ENCODE peak calls at places on chromosomes 12 and 14, in ten cellular contexts. L is transverse colon, P is A549, W is stomach, A is tibial nerve, V is H1, B is HepG2, C is sigmoid colon, Q is GM12878, I is suprapubic skin. J is an unnamed sample.

GRCh38 chr14:68791078-68791983 is 1.5 kb downstream of the ZFP36L1 start:
- DNase-seq in C (no peak), Q (no peak), I (no peak), B (no peak), V (peak), A (no peak), W (peak), P (no peak), L (no peak), J (peak)

GRCh38 chr14:75631453-75631831 is 29.2 kb downstream of the ERG28 start:
- DNase-seq in A (no peak), Q (no peak), W (no peak), I (no peak), L (no peak), P (no peak), C (no peak), V (no peak), B (no peak), J (no peak)

GRCh38 chr14:54722791-54723432 is 156.0 kb downstream of the SAMD4A start:
- DNase-seq in Q (no peak), P (peak), B (peak), V (no peak), I (no peak), W (no peak), L (no peak), A (no peak), C (no peak), J (no peak)

GRCh38 chr12:108633081-108633533 is 587 bp downstream of the SELPLG start:
- DNase-seq in B (no peak), P (no peak), L (no peak), W (no peak), C (peak), I (peak), A (no peak), V (no peak), Q (no peak), J (no peak)

GRCh38 chr14:75381642-75382041 is 46.2 kb upstream of the JDP2 start:
- DNase-seq in A (no peak), C (no peak), Q (no peak), L (no peak), V (no peak), P (no peak), I (no peak), B (no peak), W (no peak), J (no peak)

GRCh38 chr12:102954143-102954542 is 3.3 kb upstream of the ASCL1 start:
- DNase-seq in C (no peak), Q (no peak), A (no peak), V (no peak), P (no peak), L (no peak), B (no peak), W (no peak), I (no peak), J (no peak)

GRCh38 chr12:41950455-41950854 is 194.2 kb downstream of the GXYLT1 start:
- DNase-seq in W (no peak), I (no peak), A (no peak), P (no peak), B (no peak), Q (no peak), C (no peak), L (no peak), V (no peak), J (no peak)

GRCh38 chr12:112182499-112182898 is 57.1 kb downstream of the TRAFD1 start:
- DNase-seq in C (peak), P (no peak), W (no peak), A (peak), V (no peak), I (no peak), B (no peak), Q (no peak), L (no peak), J (no peak)

GRCh38 chr12:113405687-113406086 is 2.0 kb upstream of the SDS start:
- DNase-seq in B (no peak), I (no peak), W (no peak), C (no peak), P (no peak), Q (no peak), L (no peak), A (no peak), V (no peak), J (no peak)

GRCh38 chr14:24132061-24132685 is 1.7 kb downstream of the FITM1 start:
- DNase-seq in P (no peak), I (no peak), L (no peak), V (no peak), W (peak), Q (no peak), C (no peak), B (no peak), A (no peak), J (no peak)

GRCh38 chr12:110233212-110233903 is 47.7 kb upstream of the ATP2A2 start:
- DNase-seq in L (no peak), P (no peak), I (no peak), V (no peak), C (no peak), Q (no peak), W (no peak), B (peak), A (no peak), J (no peak)

GRCh38 chr12:109597795-109598427 is 24.3 kb downstream of the MVK start:
- DNase-seq in Q (no peak), V (peak), I (peak), A (peak), W (peak), L (peak), B (peak), P (peak), C (peak), J (peak)

GRCh38 chr14:74401504-74402241 is 24.3 kb downstream of the SYNDIG1L start:
- DNase-seq in Q (peak), B (no peak), W (peak), P (no peak), L (peak), V (peak), C (no peak), A (no peak), I (no peak), J (no peak)

GRCh38 chr12:69415471-69416275 is 54.5 kb upstream of the FRS2 start:
- DNase-seq in B (peak), A (peak), I (no peak), C (peak), L (peak), W (peak), V (peak), P (peak), Q (no peak), J (peak)

GRCh38 chr14:53955671-53956426 is 776 bp downstream of the BMP4 start:
- DNase-seq in W (peak), V (peak), B (peak), L (peak), C (peak), P (no peak), Q (no peak), I (peak), A (no peak), J (peak)

GRCh38 chr14:22994762-22995275 is 12.5 kb upstream of the AJUBA start:
- DNase-seq in C (peak), P (peak), W (no peak), V (no peak), I (no peak), A (no peak), Q (no peak), B (peak), L (no peak), J (no peak)

GRCh38 chr12:127158385-127159061 is 1108.4 kb upstream of the TMEM132C start:
- DNase-seq in B (no peak), I (no peak), A (no peak), V (no peak), Q (no peak), W (no peak), P (no peak), L (no peak), C (no peak), J (no peak)

GRCh38 chr14:24377660-24378059 is 9.7 kb downstream of the NFATC4 start:
- DNase-seq in Q (no peak), P (no peak), C (no peak), B (no peak), A (no peak), L (no peak), I (no peak), V (no peak), W (peak), J (no peak)

GRCh38 chr14:103290961-103291360 is 43.1 kb upstream of the EIF5 start:
- DNase-seq in L (no peak), A (no peak), V (no peak), P (no peak), B (no peak), Q (no peak), W (no peak), I (no peak), C (peak), J (no peak)

GRCh38 chr12:6074979-6075585 is 49.4 kb downstream of the VWF start:
- DNase-seq in I (no peak), A (no peak), C (no peak), W (peak), P (no peak), L (peak), V (no peak), Q (no peak), B (no peak), J (no peak)
- TF ChIP-seq EP300 in I (no peak), A (no peak), C (no peak), W (no peak), P (no peak), L (no peak), V (no peak), Q (no peak), B (no peak), J (no peak)

GRCh38 chr14:79670811-79671210 is 540.5 kb downstream of the DIO2 start:
- DNase-seq in Q (no peak), P (no peak), A (no peak), B (no peak), L (no peak), I (no peak), W (no peak), C (no peak), V (no peak), J (no peak)
- TF ChIP-seq EP300 in Q (no peak), P (no peak), A (no peak), B (no peak), L (no peak), I (no peak), W (no peak), C (no peak), V (no peak), J (no peak)

GRCh38 chr14:72892103-72892878 is 1.6 kb downstream of the DPF3 start:
- DNase-seq in C (no peak), W (no peak), Q (no peak), A (no peak), L (peak), B (no peak), I (no peak), V (no peak), P (no peak), J (peak)

GRCh38 chr14:72893636-72894322 is at the start of gene DPF3:
- DNase-seq in Q (peak), I (peak), A (peak), V (peak), B (peak), C (peak), L (peak), P (peak), W (peak), J (peak)

GRCh38 chr14:72891666-72892102 is 2.2 kb downstream of the DPF3 start:
- DNase-seq in B (no peak), I (no peak), A (no peak), V (no peak), Q (no peak), W (no peak), C (no peak), L (no peak), P (no peak), J (no peak)

GRCh38 chr14:72894323-72894622 is 372 bp upstream of the DPF3 start:
- DNase-seq in Q (no peak), I (no peak), A (no peak), L (no peak), W (no peak), P (no peak), V (no peak), B (no peak), C (no peak), J (no peak)

DNA sequence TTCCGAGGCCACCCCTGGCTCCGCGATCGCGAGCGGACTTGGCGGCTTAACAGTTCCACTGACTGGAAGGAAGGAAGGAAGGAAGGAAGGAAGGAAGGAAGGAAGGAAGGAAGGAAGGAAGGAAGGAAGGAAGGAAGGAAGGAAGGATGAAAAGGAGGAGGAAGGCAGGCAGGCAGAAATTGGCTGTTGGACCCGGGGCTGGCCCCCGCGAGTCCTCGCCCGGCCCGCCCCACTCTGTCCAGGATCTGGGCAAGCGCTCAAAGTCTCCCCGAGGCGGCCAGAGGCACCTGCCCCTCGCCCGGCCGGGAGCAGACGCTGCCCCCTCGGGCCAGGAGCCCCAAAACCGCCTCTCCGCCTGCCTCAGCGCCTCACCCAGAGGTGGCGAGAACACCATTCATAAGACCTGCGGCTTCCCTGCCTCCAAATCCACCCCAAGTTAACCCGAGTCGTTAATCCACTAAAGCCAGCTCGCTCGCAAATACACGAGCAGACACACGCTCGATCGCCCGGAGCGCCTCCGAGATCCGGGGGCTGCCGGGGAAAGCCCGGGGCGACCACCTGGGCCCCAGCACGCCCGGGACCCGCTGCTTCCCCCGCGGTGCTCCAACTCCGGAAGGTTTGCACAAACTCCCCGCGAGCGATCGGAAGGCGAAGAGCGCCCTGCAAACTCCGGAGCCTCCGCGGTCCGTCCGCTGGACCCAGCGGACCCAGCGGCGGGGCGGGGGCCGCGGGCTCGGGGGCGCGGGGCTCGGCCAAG is 844 bp downstream of the DPF3 start:
- DNase-seq in W (no peak), C (no peak), B (no peak), I (peak), L (peak), Q (no peak), A (no peak), P (no peak), V (peak), J (peak)
- TF ChIP-seq EP300 in W (no peak), C (no peak), B (no peak), I (no peak), L (no peak), Q (no peak), A (no peak), P (no peak), V (no peak), J (no peak)

DNA sequence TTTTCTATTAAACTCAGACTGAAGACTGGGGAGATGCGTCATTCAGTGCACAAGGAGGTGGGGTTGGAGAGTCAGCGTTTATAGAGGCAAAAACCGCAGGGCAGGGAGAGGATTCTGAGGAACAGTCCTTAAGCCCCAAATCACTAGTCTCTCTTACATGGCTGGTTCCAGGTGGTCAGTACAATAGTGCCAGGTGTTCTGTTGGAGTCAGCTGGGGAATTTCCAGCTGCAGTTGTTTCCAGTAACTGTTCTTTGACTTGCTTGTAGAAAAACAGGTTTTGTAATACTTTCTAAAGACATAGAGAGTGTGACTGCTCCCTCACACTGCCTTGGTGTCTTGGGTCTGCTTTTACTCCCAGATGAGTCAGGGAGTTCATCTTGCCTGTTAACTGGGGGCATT is 192.2 kb downstream of the TMTC3 start:
- DNase-seq in P (no peak), Q (peak), I (no peak), W (peak), V (no peak), A (peak), B (no peak), L (no peak), C (peak), J (peak)
- TF ChIP-seq EP300 in P (no peak), Q (no peak), I (no peak), W (no peak), V (peak), A (no peak), B (no peak), L (no peak), C (no peak), J (no peak)

GRCh38 chr12:67541625-67541991 is 106.9 kb upstream of the DYRK2 start:
- DNase-seq in A (no peak), B (no peak), L (no peak), V (no peak), C (no peak), P (no peak), W (peak), Q (no peak), I (no peak), J (no peak)
- TF ChIP-seq EP300 in A (no peak), B (no peak), L (no peak), V (no peak), C (no peak), P (no peak), W (no peak), Q (no peak), I (no peak), J (no peak)

DNA sequence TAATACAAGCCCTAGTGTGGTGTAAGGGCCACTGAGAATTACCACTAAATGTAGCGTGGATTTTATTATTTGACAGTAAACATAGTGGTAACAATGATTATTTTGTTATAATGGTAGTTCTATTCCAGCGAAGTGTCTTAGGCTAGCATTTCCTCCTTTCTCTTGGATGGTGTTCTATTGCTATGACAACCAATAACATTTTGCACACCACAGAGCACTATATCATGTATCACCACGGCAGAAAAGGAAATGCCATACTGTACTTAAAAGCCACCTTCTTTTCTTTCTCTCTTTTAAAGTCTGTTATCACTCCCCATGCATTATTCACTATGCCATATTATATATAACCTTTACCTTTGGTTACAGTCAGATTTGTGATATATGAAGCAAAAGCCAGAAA is 195.9 kb downstream of the FOXN3 start:
- DNase-seq in A (no peak), L (no peak), I (no peak), P (no peak), V (no peak), W (no peak), Q (no peak), C (no peak), B (no peak), J (no peak)
- TF ChIP-seq EP300 in A (no peak), L (no peak), I (no peak), P (no peak), V (no peak), W (no peak), Q (no peak), C (no peak), B (no peak), J (no peak)

DNA sequence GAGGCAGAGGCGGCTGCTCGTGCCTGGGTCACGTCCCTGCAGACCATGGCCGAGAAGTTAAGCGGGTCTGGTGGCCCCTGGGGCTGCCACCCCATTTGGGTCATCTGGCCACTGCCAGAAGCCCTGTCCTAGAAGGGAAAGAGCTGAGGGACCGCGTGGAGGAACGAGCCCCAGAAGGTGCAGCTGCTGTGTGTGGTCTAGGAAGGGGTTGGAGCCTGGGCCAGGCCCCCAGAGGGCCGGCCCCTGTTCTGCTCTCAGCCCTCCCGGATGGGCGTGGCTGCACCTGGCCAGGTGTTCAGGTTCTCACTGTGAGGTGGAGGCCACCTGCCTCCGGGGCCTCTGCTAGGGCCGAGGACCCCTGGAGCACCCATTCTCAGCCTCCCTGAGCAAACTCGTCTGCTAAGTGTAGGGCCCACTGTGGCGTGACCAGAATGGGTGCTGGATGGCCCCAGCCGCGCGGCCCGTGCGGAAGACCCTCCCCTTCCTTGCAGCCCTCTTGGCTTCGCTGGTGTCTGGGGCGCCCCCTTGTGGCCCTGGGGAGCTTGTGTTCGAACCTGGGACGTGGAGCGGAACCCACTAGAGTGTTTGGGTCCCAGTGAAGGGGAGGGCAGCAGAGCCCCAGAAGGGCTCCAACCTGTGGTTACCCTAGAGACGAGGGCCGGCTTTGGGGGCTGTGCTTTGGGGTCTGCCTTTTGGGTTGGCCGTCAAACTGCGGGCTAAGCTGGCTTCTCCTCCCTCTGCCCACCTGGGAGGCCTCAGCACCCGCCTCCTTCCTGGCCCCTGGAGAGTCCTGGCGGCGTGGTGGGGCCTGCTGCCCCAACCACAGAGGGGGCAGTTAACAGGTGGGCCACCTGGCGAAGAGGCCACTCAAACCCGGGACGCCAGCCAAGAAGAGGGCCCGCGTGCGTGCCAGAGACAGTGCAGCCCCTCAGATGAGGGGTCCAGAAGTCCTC is 49.3 kb downstream of the LRCOL1 start:
- DNase-seq in Q (peak), I (no peak), B (peak), P (peak), L (peak), C (no peak), W (peak), A (no peak), V (peak), J (no peak)
- TF ChIP-seq EP300 in Q (no peak), I (no peak), B (no peak), P (no peak), L (no peak), C (no peak), W (no peak), A (no peak), V (no peak), J (no peak)

GRCh38 chr14:66240112-66240511 is 246.1 kb upstream of the CCDC196 start:
- DNase-seq in B (no peak), Q (no peak), V (no peak), W (no peak), L (no peak), C (no peak), A (no peak), I (no peak), P (no peak), J (no peak)
- TF ChIP-seq EP300 in B (no peak), Q (no peak), V (no peak), W (no peak), L (no peak), C (no peak), A (no peak), I (no peak), P (no peak), J (no peak)

DNA sequence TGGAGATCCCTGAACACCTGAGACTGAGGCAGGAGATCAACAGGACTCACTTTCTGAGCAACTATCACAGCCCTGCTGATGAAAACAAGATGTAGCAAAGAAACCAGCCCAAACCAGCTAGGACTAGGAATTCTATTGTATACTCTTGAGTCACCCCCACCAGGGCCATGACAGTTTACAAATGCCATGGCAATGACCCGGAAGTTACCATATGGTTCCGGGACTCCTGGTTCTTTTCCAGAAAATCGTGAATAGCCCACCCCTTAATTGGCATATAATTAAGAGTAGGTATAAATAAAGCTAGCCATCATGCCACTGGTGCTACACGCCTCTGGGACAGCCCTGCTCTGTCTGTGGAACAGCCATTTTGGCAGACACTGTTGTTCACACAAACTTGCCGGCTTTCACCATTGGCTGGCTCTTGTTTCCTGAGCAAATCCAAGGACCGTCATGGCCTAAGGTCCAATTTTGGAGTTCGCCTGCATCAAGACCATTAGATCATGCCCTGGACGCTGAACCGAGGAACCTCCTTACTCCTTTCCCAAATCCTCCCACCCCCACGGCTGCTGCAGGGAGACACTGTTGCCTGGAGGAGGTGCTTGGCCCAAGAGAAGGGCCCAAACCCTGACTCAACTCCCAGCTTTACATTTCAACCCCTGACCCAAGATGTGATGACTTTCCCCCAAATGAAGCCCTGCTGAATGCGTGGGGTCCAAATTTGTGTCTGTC is 46.2 kb upstream of the OASL start:
- DNase-seq in L (no peak), V (peak), C (no peak), P (no peak), Q (no peak), W (no peak), A (no peak), I (no peak), B (no peak), J (no peak)
- TF ChIP-seq EP300 in L (no peak), V (no peak), C (no peak), P (no peak), Q (no peak), W (no peak), A (no peak), I (no peak), B (no peak), J (no peak)

GRCh38 chr14:58899317-58899713 is 261.6 kb downstream of the DACT1 start:
- DNase-seq in V (no peak), W (no peak), I (no peak), Q (no peak), A (no peak), B (no peak), P (no peak), C (no peak), L (no peak), J (no peak)
- TF ChIP-seq EP300 in V (no peak), W (no peak), I (no peak), Q (no peak), A (no peak), B (no peak), P (no peak), C (no peak), L (no peak), J (no peak)

J was measured in ovary.